ENCODE peak calls at places on chromosomes 1 and 21, in five cellular contexts. R, P, U, J and S are unnamed samples.

GRCh38 chr1:2476066-2476999 is at the start of gene PLCH2:
- DNase-seq in P (no peak), U (no peak), R (no peak), J (no peak), S (no peak)

GRCh38 chr1:56526571-56527174 is 52.7 kb downstream of the PLPP3 start:
- DNase-seq in R (no peak), U (no peak), P (no peak), J (no peak), S (no peak)

GRCh38 chr1:212628056-212628455 is 19.5 kb downstream of the ATF3 start:
- DNase-seq in P (no peak), U (no peak), R (no peak), J (no peak), S (peak)

GRCh38 chr21:18161841-18162240 is 82.8 kb upstream of the CHODL start:
- DNase-seq in J (no peak), R (no peak), P (no peak), U (no peak), S (no peak)

GRCh38 chr1:54806931-54807611 is 5.9 kb upstream of the TTC22 start:
- DNase-seq in P (no peak), J (no peak), U (no peak), R (no peak), S (peak)

GRCh38 chr1:247102381-247102780 is 1.8 kb downstream of the ZNF669 start:
- DNase-seq in R (no peak), J (no peak), P (no peak), U (no peak), S (no peak)

GRCh38 chr21:31142600-31142999 is 104.3 kb upstream of the KRTAP19-8 start:
- DNase-seq in R (no peak), P (peak), U (no peak), J (no peak), S (no peak)

GRCh38 chr1:228265167-228265566 is 57.3 kb downstream of the OBSCN start:
- DNase-seq in J (no peak), P (no peak), R (no peak), U (no peak), S (no peak)

GRCh38 chr1:164969256-164969655 is 387.3 kb downstream of the LMX1A start:
- DNase-seq in J (no peak), U (no peak), P (peak), R (no peak), S (no peak)

GRCh38 chr21:46314441-46315020 is 9.1 kb downstream of the C21orf58 start:
- DNase-seq in R (no peak), J (no peak), U (no peak), P (peak), S (no peak)

GRCh38 chr1:31593770-31594632 is 17.7 kb downstream of the TINAGL1 start:
- DNase-seq in P (peak), U (no peak), J (peak), R (no peak), S (no peak)

GRCh38 chr1:18805925-18806849 is 53.3 kb downstream of the TAS1R2 start:
- DNase-seq in R (no peak), P (no peak), J (no peak), U (no peak), S (no peak)

GRCh38 chr1:226406401-226406881 is 1.5 kb downstream of the PARP1 start:
- DNase-seq in U (no peak), J (no peak), P (no peak), R (no peak), S (no peak)

DNA sequence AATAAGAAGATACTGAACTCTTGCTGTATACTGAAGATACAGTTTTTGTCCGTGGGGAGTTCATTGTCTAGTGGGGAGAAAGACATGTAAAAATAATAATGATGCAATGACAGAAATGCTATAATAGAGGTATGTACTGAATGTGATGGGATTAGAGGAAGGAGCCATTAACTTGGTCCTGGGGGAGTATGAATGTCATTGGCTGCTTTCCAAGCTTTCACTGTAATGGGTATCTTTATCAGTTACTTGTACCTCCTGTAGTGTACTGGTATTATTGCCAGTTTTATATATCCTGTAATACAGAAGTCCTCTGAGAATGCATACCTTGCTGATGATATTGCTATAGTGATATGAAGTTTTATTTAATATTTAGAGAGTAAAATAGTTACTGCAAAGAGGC is 7.4 kb downstream of the BTBD8 start:
- DNase-seq in J (no peak), P (no peak), R (no peak), U (no peak), S (no peak)
- H3K4me3 ChIP-seq in J (no peak), P (no peak), R (no peak), U (no peak), S (no peak)

GRCh38 chr1:213989071-213989739 is 1.4 kb downstream of the PROX1 start:
- DNase-seq in R (no peak), U (no peak), J (no peak), P (peak), S (no peak)
- H3K4me3 ChIP-seq in R (peak), U (no peak), J (peak), P (peak), S (peak)

GRCh38 chr1:21667348-21668231 is 1.6 kb downstream of the RAP1GAP start:
- DNase-seq in J (no peak), R (no peak), P (no peak), U (no peak), S (peak)

GRCh38 chr1:21669287-21670058 is at the start of gene RAP1GAP:
- DNase-seq in P (peak), U (peak), J (no peak), R (no peak), S (no peak)

GRCh38 chr1:21670059-21670881 is 1.1 kb upstream of the RAP1GAP start:
- DNase-seq in U (no peak), R (no peak), J (no peak), P (peak), S (peak)

GRCh38 chr1:21668232-21669032 is 725 bp downstream of the RAP1GAP start:
- DNase-seq in J (no peak), P (peak), U (no peak), R (no peak), S (peak)

GRCh38 chr1:21669033-21669286 is 197 bp downstream of the RAP1GAP start:
- DNase-seq in R (no peak), J (no peak), P (no peak), U (no peak), S (peak)
- H3K4me3 ChIP-seq in R (peak), J (peak), P (peak), U (peak), S (peak)

GRCh38 chr21:21007606-21008005 is 9.4 kb downstream of the NCAM2 start:
- DNase-seq in R (no peak), J (no peak), P (no peak), U (no peak), S (no peak)
- H3K4me3 ChIP-seq in R (no peak), J (no peak), P (no peak), U (no peak), S (no peak)

GRCh38 chr1:170665625-170666024 is 1.7 kb downstream of the PRRX1 start:
- DNase-seq in J (no peak), P (no peak), U (no peak), R (no peak), S (no peak)
- H3K4me3 ChIP-seq in J (peak), P (peak), U (no peak), R (peak), S (peak)

GRCh38 chr1:158998781-158999161 is 10.9 kb upstream of the IFI16 start:
- DNase-seq in R (no peak), J (peak), P (peak), U (no peak), S (no peak)
- H3K4me3 ChIP-seq in R (peak), J (peak), P (peak), U (no peak), S (peak)

GRCh38 chr1:115098979-115099692 is 9.8 kb upstream of the TSPAN2 start:
- DNase-seq in P (peak), J (peak), R (no peak), U (peak), S (no peak)

GRCh38 chr1:115099693-115100050 is 10.4 kb upstream of the TSPAN2 start:
- DNase-seq in R (no peak), U (no peak), P (no peak), J (no peak), S (no peak)
- H3K4me3 ChIP-seq in R (peak), U (peak), P (no peak), J (no peak), S (peak)